ENCODE peak calls at places on chromosomes 5 and 9, in four cellular contexts. One of them, this sample, is unnamed.

GRCh38 chr9:84893360-84894128 is 224.0 kb downstream of the NTRK2 start:
- DNase-seq in HFFc6: no peak
- DNase-seq in activated CD4-positive, alpha-beta T cell treated with anti-CD3 and anti-CD28 coated beads, Interleukin-2, amount 10 ng/mL, durations not matched to agents 7 days and 5 days: no peak
- DNase-seq in SIG-M5: no peak
- DNase-seq in this sample: no peak

GRCh38 chr9:136902259-136902821 is 16.0 kb downstream of the TRAF2 start:
- DNase-seq in HFFc6: no peak
- DNase-seq in activated CD4-positive, alpha-beta T cell treated with anti-CD3 and anti-CD28 coated beads, Interleukin-2, amount 10 ng/mL, durations not matched to agents 7 days and 5 days: peak
- DNase-seq in SIG-M5: no peak
- DNase-seq in this sample: no peak

GRCh38 chr9:108322326-108323098 is 533.3 kb downstream of the ACTL7B start:
- DNase-seq in HFFc6: no peak
- DNase-seq in SIG-M5: no peak
- DNase-seq in activated CD4-positive, alpha-beta T cell treated with anti-CD3 and anti-CD28 coated beads, Interleukin-2, amount 10 ng/mL, durations not matched to agents 7 days and 5 days: no peak
- DNase-seq in this sample: no peak

GRCh38 chr9:136903041-136903554 is 16.8 kb downstream of the TRAF2 start:
- DNase-seq in activated CD4-positive, alpha-beta T cell treated with anti-CD3 and anti-CD28 coated beads, Interleukin-2, amount 10 ng/mL, durations not matched to agents 7 days and 5 days: no peak
- DNase-seq in SIG-M5: no peak
- DNase-seq in HFFc6: no peak
- DNase-seq in this sample: peak

GRCh38 chr9:98057095-98057799 is 715 bp downstream of the NANS start:
- DNase-seq in SIG-M5: no peak
- DNase-seq in HFFc6: no peak
- DNase-seq in activated CD4-positive, alpha-beta T cell treated with anti-CD3 and anti-CD28 coated beads, Interleukin-2, amount 10 ng/mL, durations not matched to agents 7 days and 5 days: peak
- DNase-seq in this sample: no peak

GRCh38 chr9:97794666-97795065 is 58.4 kb upstream of the FOXE1 start:
- DNase-seq in activated CD4-positive, alpha-beta T cell treated with anti-CD3 and anti-CD28 coated beads, Interleukin-2, amount 10 ng/mL, durations not matched to agents 7 days and 5 days: no peak
- DNase-seq in SIG-M5: no peak
- DNase-seq in HFFc6: peak
- DNase-seq in this sample: no peak

GRCh38 chr9:116817762-116818161 is 130.7 kb downstream of the TRIM32 start:
- DNase-seq in HFFc6: no peak
- DNase-seq in SIG-M5: no peak
- DNase-seq in activated CD4-positive, alpha-beta T cell treated with anti-CD3 and anti-CD28 coated beads, Interleukin-2, amount 10 ng/mL, durations not matched to agents 7 days and 5 days: no peak
- DNase-seq in this sample: peak

GRCh38 chr9:105694320-105694847 is at the start of gene TMEM38B:
- DNase-seq in HFFc6: peak
- DNase-seq in SIG-M5: no peak
- DNase-seq in activated CD4-positive, alpha-beta T cell treated with anti-CD3 and anti-CD28 coated beads, Interleukin-2, amount 10 ng/mL, durations not matched to agents 7 days and 5 days: peak
- DNase-seq in this sample: peak

GRCh38 chr9:126945682-126946081 is 31.1 kb downstream of the RALGPS1 start:
- DNase-seq in SIG-M5: peak
- DNase-seq in HFFc6: no peak
- DNase-seq in activated CD4-positive, alpha-beta T cell treated with anti-CD3 and anti-CD28 coated beads, Interleukin-2, amount 10 ng/mL, durations not matched to agents 7 days and 5 days: no peak
- DNase-seq in this sample: no peak

GRCh38 chr9:12775373-12775962 is 648 bp downstream of the LURAP1L start:
- DNase-seq in HFFc6: no peak
- DNase-seq in activated CD4-positive, alpha-beta T cell treated with anti-CD3 and anti-CD28 coated beads, Interleukin-2, amount 10 ng/mL, durations not matched to agents 7 days and 5 days: no peak
- DNase-seq in SIG-M5: no peak
- DNase-seq in this sample: peak

GRCh38 chr5:143592648-143593047 is 189.2 kb upstream of the NR3C1 start:
- DNase-seq in activated CD4-positive, alpha-beta T cell treated with anti-CD3 and anti-CD28 coated beads, Interleukin-2, amount 10 ng/mL, durations not matched to agents 7 days and 5 days: peak
- DNase-seq in SIG-M5: no peak
- DNase-seq in HFFc6: no peak
- DNase-seq in this sample: peak

GRCh38 chr5:35335752-35336151 is 105.5 kb upstream of the PRLR start:
- DNase-seq in SIG-M5: no peak
- DNase-seq in activated CD4-positive, alpha-beta T cell treated with anti-CD3 and anti-CD28 coated beads, Interleukin-2, amount 10 ng/mL, durations not matched to agents 7 days and 5 days: no peak
- DNase-seq in HFFc6: no peak
- DNase-seq in this sample: no peak

GRCh38 chr5:149630337-149630736 is 49.0 kb downstream of the ARHGEF37 start:
- DNase-seq in HFFc6: no peak
- DNase-seq in SIG-M5: no peak
- DNase-seq in activated CD4-positive, alpha-beta T cell treated with anti-CD3 and anti-CD28 coated beads, Interleukin-2, amount 10 ng/mL, durations not matched to agents 7 days and 5 days: no peak
- DNase-seq in this sample: no peak